ENCODE peak calls at places on chromosomes 13 and 19, in nine cellular contexts. J, E, D, G, S, F, M, C and V are unnamed samples.

GRCh38 chr19:45779231-45780145 is 2.8 kb downstream of the DMPK start:
- DNase-seq in G (peak), F (no peak), M (no peak), E (peak), S (no peak), D (peak), C (peak), J (peak), V (peak)

GRCh38 chr13:76245216-76245615 is 609.1 kb downstream of the LMO7 start:
- DNase-seq in S (no peak), J (no peak), E (no peak), F (no peak), M (no peak), C (no peak), D (no peak), G (no peak), V (no peak)

GRCh38 chr13:46905249-46905648 is 8.4 kb upstream of the HTR2A start:
- DNase-seq in E (no peak), S (no peak), M (no peak), J (no peak), C (no peak), G (no peak), D (no peak), F (no peak), V (no peak)

GRCh38 chr13:98480915-98481510 is 95.9 kb downstream of the STK24 start:
- DNase-seq in E (no peak), J (no peak), C (no peak), F (no peak), D (no peak), M (no peak), G (no peak), S (peak), V (no peak)

GRCh38 chr19:51357952-51358351 is 8.2 kb downstream of the ETFB start:
- DNase-seq in E (no peak), D (no peak), M (no peak), C (no peak), G (no peak), J (no peak), S (no peak), F (no peak), V (no peak)

GRCh38 chr13:75749407-75749806 is 113.3 kb downstream of the LMO7 start:
- DNase-seq in G (peak), F (peak), C (no peak), E (no peak), M (peak), D (peak), S (no peak), J (no peak), V (no peak)

GRCh38 chr13:23175920-23176319 is 4.9 kb upstream of the SGCG start:
- DNase-seq in D (no peak), G (no peak), M (no peak), F (no peak), E (no peak), S (no peak), J (no peak), C (no peak), V (no peak)

GRCh38 chr19:50835785-50836542 is 2.6 kb upstream of the KLK15 start:
- DNase-seq in C (peak), M (no peak), F (peak), D (peak), G (peak), E (peak), S (peak), J (peak), V (peak)

GRCh38 chr13:99356216-99357089 is 49.3 kb upstream of the GPR183 start:
- DNase-seq in J (peak), D (peak), M (peak), C (peak), E (no peak), S (no peak), F (peak), G (peak), V (no peak)

GRCh38 chr19:1648156-1648925 is 4.1 kb downstream of the TCF3 start:
- DNase-seq in J (no peak), S (no peak), C (no peak), G (no peak), E (no peak), F (no peak), M (no peak), D (no peak), V (no peak)

GRCh38 chr13:75876371-75877050 is 240.4 kb downstream of the LMO7 start:
- DNase-seq in C (peak), M (no peak), E (peak), G (peak), D (peak), F (peak), J (peak), S (peak), V (peak)

GRCh38 chr13:79678100-79678499 is 197.1 kb downstream of the NDFIP2 start:
- DNase-seq in F (no peak), C (no peak), M (no peak), S (no peak), E (no peak), J (no peak), G (peak), D (no peak), V (peak)

GRCh38 chr19:5943623-5944022 is 29.6 kb downstream of the CAPS start:
- DNase-seq in C (no peak), D (no peak), J (no peak), G (peak), M (no peak), S (no peak), E (no peak), F (no peak), V (peak)

GRCh38 chr13:40986328-40986856 is 32.7 kb downstream of the ELF1 start:
- DNase-seq in C (no peak), S (peak), D (peak), F (no peak), M (no peak), E (no peak), J (no peak), G (peak), V (peak)

GRCh38 chr19:41785653-41786052 is 10.7 kb upstream of the CEACAM3 start:
- DNase-seq in S (peak), J (peak), E (peak), M (peak), F (peak), D (peak), C (peak), G (peak), V (peak)

GRCh38 chr13:76848596-76848995 is 37.6 kb downstream of the KCTD12 start:
- DNase-seq in C (no peak), E (no peak), J (no peak), G (no peak), F (no peak), M (no peak), D (peak), S (peak), V (no peak)

GRCh38 chr19:48403606-48404005 is 10.1 kb downstream of the GRIN2D start:
- DNase-seq in D (peak), S (no peak), F (peak), C (peak), E (peak), G (peak), J (no peak), M (no peak), V (peak)

GRCh38 chr19:41792513-41793413 is 3.6 kb upstream of the CEACAM3 start:
- DNase-seq in C (no peak), M (peak), D (peak), J (peak), E (peak), G (peak), S (no peak), F (peak), V (peak)

GRCh38 chr13:40586886-40587285 is 79.6 kb downstream of the FOXO1 start:
- DNase-seq in J (no peak), M (no peak), F (no peak), S (no peak), D (no peak), G (no peak), C (no peak), E (no peak), V (no peak)

GRCh38 chr13:51518847-51519246 is 65.4 kb upstream of the WDFY2 start:
- DNase-seq in S (no peak), E (no peak), D (peak), C (no peak), J (no peak), M (no peak), F (peak), G (no peak), V (no peak)

GRCh38 chr13:100301418-100301817 is 212.5 kb downstream of the PCCA start:
- DNase-seq in J (no peak), C (no peak), G (peak), F (no peak), S (peak), D (no peak), E (no peak), M (no peak), V (no peak)